ENCODE peak calls at places on chromosome 3, in seven cellular contexts. V is mesothelial cell of epicardium, M is omental fat pad, Q is mammary epithelial cell, U is AG10803, Y is progenitor cell of endocrine pancreas, B is transverse colon. K is an unnamed sample.

GRCh38 chr3:147420361-147421183 is 11.4 kb downstream of the ZIC1 start:
- DNase-seq in U (no peak), B (no peak), V (no peak), Y (no peak), M (no peak), Q (no peak), K (no peak)

GRCh38 chr3:167274141-167274874 is 105.8 kb downstream of the ZBBX start:
- DNase-seq in Y (no peak), Q (no peak), M (no peak), V (no peak), U (no peak), B (no peak), K (no peak)

GRCh38 chr3:188061133-188061532 is 92.8 kb upstream of the LPP start:
- DNase-seq in B (peak), V (no peak), Q (peak), M (no peak), U (peak), Y (no peak), K (no peak)

GRCh38 chr3:113659121-113659531 is 37.3 kb downstream of the USF3 start:
- DNase-seq in B (no peak), M (no peak), Q (no peak), U (no peak), V (no peak), Y (no peak), K (no peak)

GRCh38 chr3:127951276-127951675 is 36.2 kb downstream of the KBTBD12 start:
- DNase-seq in U (peak), M (no peak), Y (no peak), Q (peak), B (no peak), V (no peak), K (no peak)

GRCh38 chr3:194276768-194277546 is 74.2 kb downstream of the CPN2 start:
- DNase-seq in Y (no peak), Q (no peak), B (peak), V (no peak), U (peak), M (no peak), K (peak)

GRCh38 chr3:64508140-64508539 is 179.7 kb downstream of the ADAMTS9 start:
- DNase-seq in B (no peak), M (no peak), Y (no peak), V (no peak), Q (peak), U (no peak), K (no peak)

GRCh38 chr3:66138336-66139234 is 82.2 kb upstream of the SLC25A26 start:
- DNase-seq in B (peak), M (no peak), Y (peak), U (peak), V (no peak), Q (peak), K (peak)

GRCh38 chr3:124992041-124992440 is 57.5 kb upstream of the MUC13 start:
- DNase-seq in U (no peak), M (no peak), Y (no peak), V (no peak), B (peak), Q (no peak), K (no peak)

GRCh38 chr3:169914321-169914720 is 2.9 kb downstream of the SAMD7 start:
- DNase-seq in M (no peak), B (no peak), V (no peak), Q (peak), Y (no peak), U (peak), K (peak)

GRCh38 chr3:48334605-48335004 is 1.1 kb upstream of the SPINK8 start:
- DNase-seq in Y (no peak), M (no peak), U (no peak), Q (no peak), V (no peak), B (no peak), K (no peak)

GRCh38 chr3:57952208-57952631 is 56.0 kb upstream of the FLNB start:
- DNase-seq in U (peak), Q (peak), Y (no peak), V (peak), B (no peak), M (no peak), K (peak)

GRCh38 chr3:102195198-102195948 is 239.4 kb upstream of the ZPLD1 start:
- DNase-seq in Y (no peak), B (peak), M (no peak), U (no peak), V (no peak), Q (peak), K (no peak)

GRCh38 chr3:155869664-155870063 is 786 bp upstream of the GMPS start:
- DNase-seq in Q (no peak), B (no peak), M (no peak), U (no peak), Y (no peak), V (no peak), K (no peak)

GRCh38 chr3:139934557-139935070 is 371 bp upstream of the CLSTN2 start:
- DNase-seq in M (no peak), Y (peak), U (no peak), B (peak), V (peak), Q (peak), K (peak)

GRCh38 chr3:47469616-47470015 is 6.1 kb downstream of the SCAP start:
- DNase-seq in Y (no peak), V (no peak), B (peak), U (peak), Q (no peak), M (no peak), K (no peak)

GRCh38 chr3:197168606-197169005 is 129.8 kb downstream of the DLG1 start:
- DNase-seq in Y (no peak), V (no peak), U (peak), M (no peak), Q (no peak), B (no peak), K (no peak)

GRCh38 chr3:10500717-10501663 is 4.4 kb downstream of the ATP2B2 start:
- DNase-seq in V (no peak), B (no peak), U (no peak), M (no peak), Q (no peak), Y (no peak), K (no peak)

GRCh38 chr3:171792549-171792948 is 17.7 kb downstream of the PLD1 start:
- DNase-seq in M (no peak), B (no peak), U (no peak), Y (no peak), V (no peak), Q (peak), K (no peak)

GRCh38 chr3:195876297-195877031 is 31.9 kb downstream of the TNK2 start:
- DNase-seq in Q (no peak), B (peak), U (no peak), Y (no peak), M (no peak), V (no peak), K (peak)

GRCh38 chr3:39383190-39383912 is at the start of gene SLC25A38:
- DNase-seq in U (peak), Y (peak), M (peak), B (peak), Q (peak), V (peak), K (peak)

GRCh38 chr3:56591256-56591655 is 34.3 kb downstream of the CCDC66 start:
- DNase-seq in M (no peak), U (no peak), Q (no peak), V (no peak), B (no peak), Y (no peak), K (no peak)

GRCh38 chr3:137998121-137998520 is 11.8 kb upstream of the CLDN18 start:
- DNase-seq in Q (peak), B (no peak), V (no peak), U (no peak), M (no peak), Y (no peak), K (no peak)

GRCh38 chr3:134359121-134360010 is 14.9 kb downstream of the AMOTL2 start:
- DNase-seq in B (no peak), M (no peak), Y (no peak), V (no peak), U (peak), Q (no peak), K (no peak)

DNA sequence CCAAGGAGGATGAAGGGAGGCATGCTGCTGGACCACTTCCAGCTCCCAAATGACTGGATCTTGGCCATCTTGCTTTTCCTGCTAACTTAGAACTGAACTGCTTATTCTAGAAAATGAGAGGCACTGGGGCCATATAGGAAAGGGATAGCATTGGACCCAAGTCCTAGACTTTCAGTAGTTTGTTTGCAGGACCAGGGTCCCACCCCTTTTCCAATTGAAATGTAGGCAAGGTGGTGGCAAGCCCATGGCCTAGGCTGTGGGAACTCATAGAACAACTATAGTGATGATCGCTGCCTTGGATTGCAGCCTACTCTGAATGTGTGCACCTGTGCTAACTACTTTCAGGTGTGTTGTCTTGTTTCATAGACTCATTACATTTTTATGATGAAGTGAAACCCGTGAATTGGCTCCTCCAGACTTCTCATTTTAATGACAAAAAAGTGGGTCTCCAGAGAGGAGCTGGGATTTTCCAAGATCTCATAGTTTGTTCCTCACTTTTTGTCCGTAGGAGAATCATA is 50.3 kb downstream of the TGFBR2 start:
- DNase-seq in Y (no peak), V (no peak), M (no peak), B (no peak), Q (no peak), U (no peak), K (no peak)
- TF ChIP-seq CTCF in Y (no peak), V (no peak), M (no peak), B (no peak), Q (no peak), U (no peak), K (no peak)

DNA sequence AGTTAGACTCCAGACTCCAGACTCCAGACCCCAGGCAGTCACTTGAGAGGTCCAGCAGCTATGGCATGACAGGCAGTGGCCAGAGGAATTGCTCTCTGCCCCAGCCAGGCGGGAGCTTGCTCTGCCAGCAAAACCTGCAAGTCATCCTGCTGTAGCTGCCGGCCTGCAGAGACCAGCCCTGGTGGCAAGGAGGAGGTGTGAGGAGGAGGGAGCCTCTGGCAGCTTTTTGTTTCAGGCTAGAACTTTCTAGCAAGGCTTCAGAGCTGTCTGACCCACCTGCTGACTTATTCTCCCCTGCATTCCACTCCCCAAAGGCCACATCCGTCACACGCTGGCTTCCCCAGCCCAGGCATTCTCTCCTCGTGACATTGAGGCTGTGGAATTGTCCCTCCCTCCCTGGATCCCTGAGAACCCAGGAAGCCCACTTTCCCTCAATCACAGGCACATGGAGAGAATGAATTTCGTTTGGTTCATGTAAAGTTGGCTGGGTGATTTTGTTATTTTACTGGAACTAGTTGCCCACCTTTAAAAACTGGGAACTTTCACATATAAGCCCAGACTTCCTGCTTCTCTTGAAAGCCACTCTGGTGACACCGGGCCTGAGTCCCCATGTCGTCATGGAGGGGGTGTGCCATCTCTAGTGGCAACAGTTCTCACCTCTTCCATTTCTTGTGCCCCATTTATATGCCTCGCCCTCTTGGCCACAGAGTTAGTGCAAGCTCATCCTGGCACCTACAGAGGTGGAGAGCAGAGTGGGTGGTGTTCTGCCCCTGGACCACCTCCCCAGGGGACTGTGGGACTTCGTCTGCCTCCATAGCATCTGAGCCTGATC is 82.8 kb downstream of the ABHD5 start:
- DNase-seq in V (no peak), U (peak), Q (no peak), B (peak), M (no peak), Y (no peak), K (peak)
- TF ChIP-seq CTCF in V (no peak), U (no peak), Q (no peak), B (no peak), M (no peak), Y (no peak), K (no peak)

DNA sequence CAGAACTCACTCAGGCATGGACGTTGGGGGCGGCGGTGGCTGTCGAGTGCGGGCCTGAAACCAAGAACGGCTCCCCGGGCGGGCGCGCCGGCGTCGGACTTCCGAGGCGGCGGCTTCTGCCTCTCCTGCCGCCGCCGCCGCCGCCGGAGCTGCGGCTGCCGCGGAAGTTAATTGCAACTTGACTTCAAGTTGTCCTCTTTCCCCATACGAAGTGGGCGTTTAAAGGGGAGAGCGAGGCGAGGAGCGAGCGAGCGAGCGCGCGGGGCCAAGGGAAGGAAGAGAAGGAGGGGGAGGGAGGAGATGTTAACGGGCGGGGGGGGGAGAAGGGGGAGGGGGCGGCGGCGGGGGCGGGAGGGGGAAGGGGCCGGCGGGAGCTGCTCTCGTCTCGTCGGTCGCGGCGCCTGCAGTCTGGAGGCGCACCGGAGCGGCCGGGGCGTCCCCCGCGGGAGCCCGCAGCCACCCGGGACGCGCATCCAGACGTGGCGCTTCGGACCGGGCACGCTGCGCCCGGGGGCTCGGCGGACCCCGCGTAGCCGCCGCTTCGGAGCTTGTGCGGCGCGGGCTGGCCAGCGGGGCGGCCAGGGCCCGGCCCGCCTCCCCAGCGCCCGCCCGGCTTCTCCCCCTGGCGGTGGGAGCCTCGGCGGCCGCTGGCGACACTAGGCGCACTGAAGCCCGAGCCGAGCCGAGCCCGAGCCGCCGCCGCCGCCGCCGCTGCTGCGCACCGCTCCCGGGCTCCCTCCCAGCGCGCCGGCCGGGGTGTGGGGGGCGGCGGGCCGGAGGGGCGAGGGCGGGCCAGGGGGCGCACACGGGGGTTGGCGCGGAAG is 19.7 kb upstream of the SATB1 start:
- DNase-seq in B (peak), U (peak), Y (peak), M (no peak), Q (peak), V (peak), K (peak)
- TF ChIP-seq CTCF in B (peak), U (no peak), Y (peak), M (no peak), Q (peak), V (peak), K (no peak)

GRCh38 chr3:73571238-73571741 is 53.5 kb downstream of the PDZRN3 start:
- DNase-seq in Q (no peak), B (no peak), M (no peak), U (no peak), Y (no peak), V (no peak), K (no peak)

GRCh38 chr3:73573204-73573603 is 51.5 kb downstream of the PDZRN3 start:
- DNase-seq in V (no peak), U (no peak), Y (no peak), M (no peak), B (no peak), Q (no peak), K (no peak)

GRCh38 chr3:73575519-73575918 is 49.2 kb downstream of the PDZRN3 start:
- DNase-seq in V (no peak), B (no peak), M (no peak), Q (no peak), U (no peak), Y (no peak), K (no peak)

GRCh38 chr3:73569246-73569760 is 55.4 kb downstream of the PDZRN3 start:
- DNase-seq in B (no peak), M (no peak), V (no peak), Y (no peak), Q (no peak), U (no peak), K (no peak)

DNA sequence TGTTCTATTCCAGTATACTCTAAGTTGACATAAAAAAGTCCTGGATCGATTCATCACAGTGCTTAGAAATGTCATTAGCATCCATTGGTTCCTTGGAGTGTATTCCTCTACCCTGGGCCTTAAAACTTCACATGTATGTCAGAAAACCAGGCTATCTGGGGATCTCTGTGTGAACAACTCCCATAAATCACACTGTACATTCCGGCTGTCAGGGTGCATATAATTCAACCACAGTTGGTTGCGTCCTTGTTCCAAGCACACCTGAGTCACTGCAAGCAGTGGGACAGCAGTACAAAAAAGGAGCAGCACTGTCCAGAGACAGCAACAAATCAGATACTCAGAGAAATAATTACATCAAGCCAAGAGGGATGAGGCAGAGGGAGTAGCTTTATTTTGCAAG is 52.4 kb downstream of the PDZRN3 start:
- DNase-seq in Y (no peak), B (peak), Q (peak), U (no peak), V (no peak), M (no peak), K (no peak)
- TF ChIP-seq CTCF in Y (no peak), B (no peak), Q (no peak), U (no peak), V (no peak), M (no peak), K (no peak)

GRCh38 chr3:159158213-159158612 is 356.4 kb downstream of the MFSD1 start:
- DNase-seq in V (no peak), Q (peak), U (no peak), B (no peak), M (no peak), Y (no peak), K (no peak)
- TF ChIP-seq CTCF in V (no peak), Q (peak), U (no peak), B (no peak), M (no peak), Y (no peak), K (no peak)

GRCh38 chr3:42556089-42556632 is 25.6 kb downstream of the SEC22C start:
- DNase-seq in Y (no peak), B (no peak), M (no peak), Q (peak), U (no peak), V (no peak), K (no peak)

GRCh38 chr3:42562047-42562907 is 19.5 kb downstream of the SEC22C start:
- DNase-seq in Q (no peak), M (no peak), Y (no peak), V (no peak), B (no peak), U (no peak), K (no peak)

GRCh38 chr3:42552830-42553229 is 28.9 kb downstream of the SEC22C start:
- DNase-seq in V (no peak), Y (no peak), M (no peak), Q (no peak), U (no peak), B (no peak), K (no peak)

DNA sequence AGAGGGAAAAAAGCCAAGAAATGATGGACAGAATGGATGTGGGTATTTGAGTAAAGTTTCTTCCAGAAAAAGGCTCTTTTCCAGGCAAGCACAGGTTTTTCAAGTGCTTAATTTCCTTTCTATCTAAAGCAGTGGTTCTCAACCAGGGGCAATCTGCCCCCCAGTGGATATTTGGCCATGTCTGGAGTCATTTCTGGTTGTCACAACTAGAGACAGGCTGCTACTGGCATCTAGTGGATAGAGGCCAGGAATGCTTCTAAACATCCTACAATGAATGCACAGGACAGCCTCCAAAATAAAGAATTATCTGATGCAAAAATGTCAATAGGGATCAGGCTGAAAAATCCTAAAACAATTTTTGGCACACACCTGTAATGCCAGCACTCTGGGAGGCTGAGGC is 23.9 kb downstream of the SEC22C start:
- DNase-seq in V (no peak), B (no peak), Y (no peak), U (no peak), M (no peak), Q (no peak), K (no peak)
- TF ChIP-seq CTCF in V (no peak), B (no peak), Y (no peak), U (no peak), M (no peak), Q (peak), K (no peak)

GRCh38 chr3:38138347-38139190 is at the start of gene MYD88:
- DNase-seq in M (peak), V (peak), Y (peak), B (peak), U (peak), Q (peak), K (peak)

GRCh38 chr3:38136807-38137614 is at the start of gene ACAA1:
- DNase-seq in V (peak), B (peak), U (peak), Q (peak), M (peak), Y (peak), K (peak)

GRCh38 chr3:38139191-38139590 is 730 bp downstream of the MYD88 start:
- DNase-seq in B (no peak), V (no peak), Y (no peak), Q (no peak), U (no peak), M (peak), K (no peak)

GRCh38 chr3:38136272-38136806 is 588 bp downstream of the ACAA1 start:
- DNase-seq in U (peak), V (peak), Y (no peak), B (peak), M (peak), Q (peak), K (no peak)

GRCh38 chr3:38137615-38138346 is 680 bp upstream of the MYD88 start:
- DNase-seq in M (peak), B (peak), U (no peak), Q (no peak), Y (no peak), V (no peak), K (no peak)
- TF ChIP-seq CTCF in M (no peak), B (no peak), U (peak), Q (no peak), Y (peak), V (no peak), K (no peak)

GRCh38 chr3:14988988-14989394 is 41.6 kb downstream of the NR2C2 start:
- DNase-seq in M (no peak), Y (no peak), U (no peak), V (no peak), Q (no peak), B (peak), K (no peak)
- TF ChIP-seq CTCF in M (no peak), Y (peak), U (no peak), V (no peak), Q (no peak), B (no peak), K (peak)